ENCODE peak calls at places on chromosome 7, in four cellular contexts. One of them, this sample, is unnamed.

GRCh38 chr7:13126347-13126746 is 438.9 kb downstream of the ARL4A start:
- DNase-seq in endothelial cell of umbilical vein: no peak
- DNase-seq in left ventricle myocardium inferior: no peak
- DNase-seq in IMR-90: no peak
- DNase-seq in this sample: no peak

GRCh38 chr7:138538518-138538917 is 78.5 kb downstream of the TRIM24 start:
- DNase-seq in endothelial cell of umbilical vein: peak; percentile 36
- DNase-seq in left ventricle myocardium inferior: no peak
- DNase-seq in IMR-90: peak; percentile 55
- DNase-seq in this sample: peak; percentile 72

GRCh38 chr7:130912086-130912909 is 178.3 kb upstream of the KLF14 start:
- DNase-seq in endothelial cell of umbilical vein: peak; percentile 81
- DNase-seq in left ventricle myocardium inferior: no peak
- DNase-seq in IMR-90: peak; percentile 85
- DNase-seq in this sample: peak; percentile 83

GRCh38 chr7:157497367-157497743 is 160.6 kb downstream of the DNAJB6 start:
- DNase-seq in endothelial cell of umbilical vein: no peak
- DNase-seq in left ventricle myocardium inferior: no peak
- DNase-seq in IMR-90: no peak
- DNase-seq in this sample: no peak

GRCh38 chr7:110448918-110449317 is 642.0 kb upstream of the LRRN3 start:
- DNase-seq in endothelial cell of umbilical vein: no peak
- DNase-seq in left ventricle myocardium inferior: no peak
- DNase-seq in IMR-90: no peak
- DNase-seq in this sample: no peak

GRCh38 chr7:32378991-32379390 is 111.2 kb downstream of the LSM5 start:
- DNase-seq in endothelial cell of umbilical vein: no peak
- DNase-seq in left ventricle myocardium inferior: no peak
- DNase-seq in IMR-90: no peak
- DNase-seq in this sample: no peak

GRCh38 chr7:134548877-134549276 is at the start of gene AKR1B15:
- DNase-seq in endothelial cell of umbilical vein: no peak
- DNase-seq in left ventricle myocardium inferior: no peak
- DNase-seq in IMR-90: peak; percentile 55
- DNase-seq in this sample: no peak

GRCh38 chr7:83267141-83267631 is 104.5 kb upstream of the PCLO start:
- DNase-seq in endothelial cell of umbilical vein: no peak
- DNase-seq in left ventricle myocardium inferior: no peak
- DNase-seq in IMR-90: no peak
- DNase-seq in this sample: peak; percentile 60

GRCh38 chr7:14394786-14395185 is 405.3 kb upstream of the ETV1 start:
- DNase-seq in endothelial cell of umbilical vein: no peak
- DNase-seq in left ventricle myocardium inferior: no peak
- DNase-seq in IMR-90: no peak
- DNase-seq in this sample: no peak

GRCh38 chr7:149558149-149558861 is 60.7 kb upstream of the ZNF746 start:
- DNase-seq in endothelial cell of umbilical vein: no peak
- DNase-seq in left ventricle myocardium inferior: no peak
- DNase-seq in IMR-90: peak; percentile 76
- DNase-seq in this sample: no peak

GRCh38 chr7:107147464-107148214 is 21.2 kb upstream of the HBP1 start:
- DNase-seq in endothelial cell of umbilical vein: peak; percentile 69
- DNase-seq in left ventricle myocardium inferior: no peak
- DNase-seq in IMR-90: peak; percentile 47
- DNase-seq in this sample: peak; percentile 76

GRCh38 chr7:107854989-107855388 is 36.0 kb upstream of the DLD start:
- DNase-seq in endothelial cell of umbilical vein: peak; percentile 24
- DNase-seq in left ventricle myocardium inferior: no peak
- DNase-seq in IMR-90: peak; percentile 13
- DNase-seq in this sample: no peak

GRCh38 chr7:135726389-135726788 is 1.6 kb downstream of the SLC13A4 start:
- DNase-seq in endothelial cell of umbilical vein: no peak
- DNase-seq in left ventricle myocardium inferior: no peak
- DNase-seq in IMR-90: no peak
- DNase-seq in this sample: no peak

DNA sequence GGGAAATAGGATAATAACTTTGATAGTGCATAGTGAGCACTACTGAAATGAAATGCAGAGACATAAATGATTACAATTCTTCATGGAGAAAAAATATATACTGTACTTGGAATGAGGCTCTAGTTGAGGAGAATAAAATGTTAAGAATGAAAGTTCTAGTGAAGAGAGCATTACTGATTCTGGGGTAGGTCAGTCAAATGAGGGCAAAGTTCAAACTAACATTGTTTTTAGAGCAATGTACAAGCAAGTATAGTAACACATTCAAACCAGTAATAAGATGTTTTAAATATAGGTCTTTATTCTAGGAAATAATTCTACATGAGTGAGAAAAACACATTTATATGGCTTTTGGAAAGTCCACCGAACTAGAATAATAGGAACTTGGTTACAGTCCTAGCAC is 86.5 kb downstream of the CDK6 start:
- DNase-seq in endothelial cell of umbilical vein: no peak
- DNase-seq in left ventricle myocardium inferior: no peak
- DNase-seq in IMR-90: no peak
- DNase-seq in this sample: no peak
- H3K4me1 ChIP-seq in endothelial cell of umbilical vein: peaks cover 21% of the 10 kb centered on the region
- H3K4me1 ChIP-seq in left ventricle myocardium inferior: peaks cover 33% of the 10 kb centered on the region
- H3K4me1 ChIP-seq in IMR-90: peaks cover 21% of the 10 kb centered on the region
- H3K4me1 ChIP-seq in this sample: peaks cover 41% of the 10 kb centered on the region

GRCh38 chr7:53350241-53350640 is 314.8 kb downstream of the POM121L12 start:
- DNase-seq in endothelial cell of umbilical vein: peak; percentile 29
- DNase-seq in left ventricle myocardium inferior: no peak
- DNase-seq in IMR-90: no peak
- DNase-seq in this sample: no peak

DNA sequence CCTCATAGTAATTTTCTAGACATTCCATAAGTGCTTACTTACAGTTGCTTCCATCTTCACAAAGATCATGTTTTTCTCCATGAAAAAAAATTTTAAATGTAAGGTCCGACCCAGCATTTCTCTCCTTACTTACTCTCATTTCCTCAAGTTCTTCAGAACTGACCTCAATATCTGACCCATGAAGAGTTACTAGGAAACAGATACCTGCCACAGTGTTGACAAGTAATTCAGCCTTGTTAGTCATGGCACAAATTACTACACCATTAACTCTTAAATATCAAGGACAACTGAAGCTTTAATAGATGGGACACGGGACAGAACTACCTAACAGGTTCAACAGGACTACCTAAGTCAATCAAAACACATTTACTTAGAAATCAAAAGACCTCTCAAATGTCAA is 316.2 kb downstream of the POM121L12 start:
- DNase-seq in endothelial cell of umbilical vein: no peak
- DNase-seq in left ventricle myocardium inferior: no peak
- DNase-seq in IMR-90: no peak
- DNase-seq in this sample: no peak
- H3K4me1 ChIP-seq in endothelial cell of umbilical vein: no peaks in the 10 kb centered on the region
- H3K4me1 ChIP-seq in left ventricle myocardium inferior: no peaks in the 10 kb centered on the region
- H3K4me1 ChIP-seq in IMR-90: no peaks in the 10 kb centered on the region
- H3K4me1 ChIP-seq in this sample: no peaks in the 10 kb centered on the region

GRCh38 chr7:44883961-44884360 is 1.4 kb downstream of the PURB start:
- DNase-seq in endothelial cell of umbilical vein: no peak
- DNase-seq in left ventricle myocardium inferior: no peak
- DNase-seq in IMR-90: no peak
- DNase-seq in this sample: no peak
- H3K4me1 ChIP-seq in endothelial cell of umbilical vein: peaks cover 49% of the 10 kb centered on the region
- H3K4me1 ChIP-seq in left ventricle myocardium inferior: peaks cover 71% of the 10 kb centered on the region
- H3K4me1 ChIP-seq in IMR-90: peaks cover 9% of the 10 kb centered on the region
- H3K4me1 ChIP-seq in this sample: peaks cover 58% of the 10 kb centered on the region

GRCh38 chr7:105309235-105310156 is 79.2 kb downstream of the SRPK2 start:
- DNase-seq in endothelial cell of umbilical vein: no peak
- DNase-seq in left ventricle myocardium inferior: no peak
- DNase-seq in IMR-90: no peak
- DNase-seq in this sample: no peak

GRCh38 chr7:105306160-105306784 is 82.4 kb downstream of the SRPK2 start:
- DNase-seq in endothelial cell of umbilical vein: peak; percentile 15
- DNase-seq in left ventricle myocardium inferior: no peak
- DNase-seq in IMR-90: no peak
- DNase-seq in this sample: no peak

GRCh38 chr7:105304040-105304895 is 84.5 kb downstream of the SRPK2 start:
- DNase-seq in endothelial cell of umbilical vein: no peak
- DNase-seq in left ventricle myocardium inferior: no peak
- DNase-seq in IMR-90: peak; percentile 77
- DNase-seq in this sample: peak; percentile 62

GRCh38 chr7:105307163-105307672 is 81.5 kb downstream of the SRPK2 start:
- DNase-seq in endothelial cell of umbilical vein: no peak
- DNase-seq in left ventricle myocardium inferior: no peak
- DNase-seq in IMR-90: no peak
- DNase-seq in this sample: no peak

DNA sequence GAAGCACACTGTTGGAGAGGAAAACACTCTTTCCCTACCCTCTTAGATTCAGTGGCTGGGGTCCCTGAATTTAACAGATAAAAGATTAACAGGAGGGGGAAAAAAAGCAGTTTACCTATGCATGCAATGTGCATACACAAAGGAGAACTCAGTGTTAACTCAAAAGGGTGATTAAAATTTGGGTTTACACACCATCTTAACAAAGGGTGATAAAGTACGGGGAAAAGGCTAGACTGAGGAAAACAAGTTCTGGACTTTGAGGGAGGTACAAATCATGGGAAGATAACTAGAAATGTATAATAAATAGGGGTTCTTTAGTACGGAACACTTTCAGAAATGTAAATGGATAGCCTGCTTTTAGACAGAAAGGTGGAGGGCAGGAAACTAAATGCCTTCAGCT is 83.1 kb downstream of the SRPK2 start:
- DNase-seq in endothelial cell of umbilical vein: no peak
- DNase-seq in left ventricle myocardium inferior: no peak
- DNase-seq in IMR-90: no peak
- DNase-seq in this sample: no peak
- H3K4me1 ChIP-seq in endothelial cell of umbilical vein: no peaks in the 10 kb centered on the region
- H3K4me1 ChIP-seq in left ventricle myocardium inferior: peaks cover 23% of the 10 kb centered on the region
- H3K4me1 ChIP-seq in IMR-90: peaks cover 11% of the 10 kb centered on the region
- H3K4me1 ChIP-seq in this sample: peaks cover 28% of the 10 kb centered on the region

GRCh38 chr7:126699707-126700106 is 553.0 kb downstream of the GRM8 start:
- DNase-seq in endothelial cell of umbilical vein: no peak
- DNase-seq in left ventricle myocardium inferior: no peak
- DNase-seq in IMR-90: no peak
- DNase-seq in this sample: no peak
- H3K4me1 ChIP-seq in endothelial cell of umbilical vein: peaks cover 21% of the 10 kb centered on the region
- H3K4me1 ChIP-seq in left ventricle myocardium inferior: no peaks in the 10 kb centered on the region
- H3K4me1 ChIP-seq in IMR-90: no peaks in the 10 kb centered on the region
- H3K4me1 ChIP-seq in this sample: peaks cover 7% of the 10 kb centered on the region

DNA sequence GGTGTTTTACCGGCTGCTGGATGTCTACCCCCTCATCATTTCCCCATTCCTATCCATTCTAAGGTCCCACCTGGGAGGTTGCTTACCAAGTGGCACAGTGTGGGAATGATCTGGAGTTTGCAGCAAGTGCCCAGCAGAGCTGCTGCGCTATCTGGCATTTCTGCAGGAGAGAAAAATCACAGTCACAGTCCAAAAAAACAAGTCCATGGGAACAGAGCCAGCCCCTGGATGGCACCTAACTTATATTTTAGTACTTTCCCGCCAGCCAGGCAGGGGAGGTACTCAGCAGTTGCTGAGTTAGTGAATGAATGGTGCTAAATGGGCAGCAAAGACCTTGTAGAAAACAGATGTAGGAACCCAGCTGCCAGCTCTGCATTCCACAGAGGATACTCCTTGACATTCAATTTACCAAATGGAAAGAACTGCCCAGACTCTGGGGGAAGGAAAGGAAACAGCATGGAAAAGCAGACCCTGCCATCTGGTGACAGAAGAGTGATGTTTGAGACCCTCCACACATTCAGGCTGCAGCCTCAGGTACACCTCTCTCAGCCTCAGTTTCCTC is 54.5 kb downstream of the GSDME start:
- DNase-seq in endothelial cell of umbilical vein: no peak
- DNase-seq in left ventricle myocardium inferior: no peak
- DNase-seq in IMR-90: peak; percentile 41
- DNase-seq in this sample: peak; percentile 62
- H3K4me1 ChIP-seq in endothelial cell of umbilical vein: no peaks in the 10 kb centered on the region
- H3K4me1 ChIP-seq in left ventricle myocardium inferior: peaks cover 71% of the 10 kb centered on the region
- H3K4me1 ChIP-seq in IMR-90: peaks cover 30% of the 10 kb centered on the region
- H3K4me1 ChIP-seq in this sample: peaks cover 58% of the 10 kb centered on the region

GRCh38 chr7:41295455-41295815 is 407.5 kb downstream of the INHBA start:
- DNase-seq in endothelial cell of umbilical vein: no peak
- DNase-seq in left ventricle myocardium inferior: no peak
- DNase-seq in IMR-90: no peak
- DNase-seq in this sample: no peak

GRCh38 chr7:41297167-41297566 is 405.7 kb downstream of the INHBA start:
- DNase-seq in endothelial cell of umbilical vein: no peak
- DNase-seq in left ventricle myocardium inferior: no peak
- DNase-seq in IMR-90: no peak
- DNase-seq in this sample: no peak

GRCh38 chr7:41303709-41304108 is 399.2 kb downstream of the INHBA start:
- DNase-seq in endothelial cell of umbilical vein: no peak
- DNase-seq in left ventricle myocardium inferior: no peak
- DNase-seq in IMR-90: no peak
- DNase-seq in this sample: no peak

GRCh38 chr7:41294556-41295454 is 408.1 kb downstream of the INHBA start:
- DNase-seq in endothelial cell of umbilical vein: no peak
- DNase-seq in left ventricle myocardium inferior: no peak
- DNase-seq in IMR-90: no peak
- DNase-seq in this sample: no peak

GRCh38 chr7:41298343-41298875 is 404.5 kb downstream of the INHBA start:
- DNase-seq in endothelial cell of umbilical vein: no peak
- DNase-seq in left ventricle myocardium inferior: no peak
- DNase-seq in IMR-90: no peak
- DNase-seq in this sample: no peak
- H3K4me1 ChIP-seq in endothelial cell of umbilical vein: no peaks in the 10 kb centered on the region
- H3K4me1 ChIP-seq in left ventricle myocardium inferior: no peaks in the 10 kb centered on the region
- H3K4me1 ChIP-seq in IMR-90: no peaks in the 10 kb centered on the region
- H3K4me1 ChIP-seq in this sample: peaks cover 6% of the 10 kb centered on the region